ENCODE peak calls at places on chromosome 18, in nine cellular contexts. F is A172; R is Right ventricle myocardium superior; C is H7; W is NCI-H1436; H is NK-92 treated with Interleukin-12 subunit alpha and Interleukin-12 subunit beta, amount 100 ng/mL, for 24 hours; B is sigmoid colon; V is non-pigmented ciliary epithelial cell; Y is mammary epithelial cell. X is an unnamed sample.

GRCh38 chr18:79923896-79924585 is 27.4 kb downstream of the SLC66A2 start:
- DNase-seq in C (no peak), R (peak; percentile 30), B (peak; percentile 47), V (no peak), H (no peak), F (no peak), W (no peak), Y (no peak), X (no peak)

GRCh38 chr18:27780061-27780740 is 396.7 kb downstream of the CDH2 start:
- DNase-seq in R (no peak), V (no peak), W (no peak), B (no peak), C (no peak), H (no peak), F (no peak), Y (no peak), X (peak; percentile 35)

GRCh38 chr18:6605115-6605869 is 124.2 kb upstream of the ARHGAP28 start:
- DNase-seq in F (no peak), C (no peak), B (no peak), W (no peak), Y (no peak), V (no peak), H (no peak), R (no peak), X (no peak)

GRCh38 chr18:5058768-5059539 is 138.1 kb downstream of the AKAIN1 start:
- DNase-seq in Y (no peak), C (no peak), W (no peak), H (no peak), B (no peak), V (no peak), R (no peak), F (no peak), X (no peak)

GRCh38 chr18:24937624-24938285 is 414.2 kb downstream of the ZNF521 start:
- DNase-seq in V (no peak), H (no peak), B (no peak), R (no peak), Y (no peak), W (no peak), C (no peak), F (no peak), X (no peak)

GRCh38 chr18:37248281-37248680 is 317.3 kb downstream of the CELF4 start:
- DNase-seq in B (no peak), R (no peak), C (peak; percentile 64), V (no peak), F (no peak), H (no peak), W (no peak), Y (no peak), X (no peak)

GRCh38 chr18:50559750-50560680 is at the start of gene MAPK4:
- DNase-seq in W (peak; percentile 68), R (peak; percentile 66), Y (peak; percentile 16), V (no peak), H (no peak), B (peak; percentile 71), C (peak; percentile 89), F (no peak), X (no peak)

GRCh38 chr18:46624127-46624526 is 32.9 kb downstream of the LOXHD1 start:
- DNase-seq in Y (no peak), B (no peak), H (no peak), W (no peak), C (no peak), V (no peak), R (no peak), F (no peak), X (no peak)

GRCh38 chr18:2883137-2883671 is 36.4 kb downstream of the EMILIN2 start:
- DNase-seq in V (no peak), C (no peak), R (no peak), B (no peak), W (no peak), Y (no peak), H (peak; percentile 3), F (no peak), X (no peak)

GRCh38 chr18:46546111-46546640 is 110.8 kb downstream of the LOXHD1 start:
- DNase-seq in W (no peak), R (no peak), B (no peak), V (no peak), Y (no peak), C (no peak), H (no peak), F (no peak), X (no peak)

GRCh38 chr18:36328916-36329315 is 31.4 kb downstream of the FHOD3 start:
- DNase-seq in F (no peak), R (no peak), B (no peak), Y (no peak), H (no peak), W (no peak), V (no peak), C (no peak), X (no peak)

GRCh38 chr18:23627325-23627724 is 35.4 kb downstream of the ANKRD29 start:
- DNase-seq in W (no peak), C (no peak), B (no peak), R (no peak), H (no peak), Y (peak; percentile 76), V (peak; percentile 63), F (peak; percentile 78), X (peak; percentile 84)

GRCh38 chr18:8949206-8949605 is 153.3 kb upstream of the NDUFV2 start:
- DNase-seq in Y (peak; percentile 18), R (no peak), F (peak; percentile 53), V (no peak), B (peak; percentile 67), H (no peak), W (peak; percentile 32), C (no peak), X (no peak)

GRCh38 chr18:11165138-11165537 is 15.8 kb upstream of the PIEZO2 start:
- DNase-seq in Y (no peak), C (no peak), B (no peak), V (no peak), W (no peak), F (no peak), H (no peak), R (no peak), X (no peak)

GRCh38 chr18:435940-436339 is 64.6 kb downstream of the COLEC12 start:
- DNase-seq in Y (no peak), B (no peak), H (no peak), W (no peak), F (no peak), R (no peak), V (no peak), C (no peak), X (no peak)

GRCh38 chr18:2168022-2168421 is 403.3 kb downstream of the METTL4 start:
- DNase-seq in H (no peak), F (no peak), C (no peak), R (no peak), W (no peak), B (no peak), V (no peak), Y (no peak), X (no peak)

GRCh38 chr18:6929370-6930102 is 188.1 kb downstream of the LAMA1 start:
- DNase-seq in V (no peak), C (peak; percentile 91), B (no peak), W (no peak), R (no peak), F (peak; percentile 22), H (no peak), Y (no peak), X (no peak)

GRCh38 chr18:56799756-56800155 is 148.6 kb downstream of the WDR7 start:
- DNase-seq in V (no peak), W (no peak), C (no peak), R (no peak), Y (no peak), H (no peak), F (no peak), B (no peak), X (no peak)

GRCh38 chr18:59268722-59269562 is 4.3 kb downstream of the RAX start:
- DNase-seq in R (no peak), V (no peak), W (no peak), F (no peak), Y (no peak), B (no peak), H (no peak), C (peak; percentile 98), X (no peak)

GRCh38 chr18:11246466-11246865 is 97.1 kb upstream of the PIEZO2 start:
- DNase-seq in H (no peak), F (peak; percentile 24), C (no peak), Y (no peak), W (no peak), V (no peak), R (no peak), B (no peak), X (peak; percentile 17)

GRCh38 chr18:55510809-55511208 is 77.2 kb downstream of the TCF4 start:
- DNase-seq in V (peak; percentile 68), R (no peak), H (no peak), C (no peak), F (peak; percentile 42), Y (no peak), W (no peak), B (no peak), X (no peak)

GRCh38 chr18:59502222-59502898 is 143.3 kb upstream of the LMAN1 start:
- DNase-seq in C (no peak), V (peak; percentile 58), R (no peak), H (no peak), F (peak; percentile 27), W (no peak), B (peak; percentile 86), Y (peak; percentile 84), X (peak; percentile 16)

GRCh38 chr18:54946149-54946581 is 13.1 kb downstream of the CCDC68 start:
- DNase-seq in C (no peak), B (no peak), V (no peak), R (peak; percentile 44), Y (no peak), F (peak; percentile 25), W (no peak), H (no peak), X (no peak)

GRCh38 chr18:21602302-21602592 is 1.7 kb upstream of the ESCO1 start:
- DNase-seq in W (no peak), V (no peak), R (no peak), Y (no peak), C (no peak), F (no peak), B (no peak), H (no peak), X (no peak)

GRCh38 chr18:59050661-59051057 is 89.0 kb upstream of the SEC11C start:
- DNase-seq in R (no peak), B (no peak), W (no peak), C (no peak), F (no peak), H (no peak), Y (no peak), V (no peak), X (no peak)

GRCh38 chr18:51458861-51459260 is 261.4 kb upstream of the MEX3C start:
- DNase-seq in Y (no peak), R (no peak), F (no peak), B (no peak), H (no peak), V (no peak), C (no peak), W (no peak), X (no peak)

GRCh38 chr18:56217406-56217805 is 421.0 kb downstream of the TXNL1 start:
- DNase-seq in V (no peak), C (no peak), W (no peak), B (no peak), H (no peak), F (no peak), R (no peak), Y (no peak), X (no peak)

GRCh38 chr18:58267493-58267892 is 223.5 kb downstream of the NEDD4L start:
- DNase-seq in V (no peak), W (no peak), C (no peak), B (no peak), Y (peak; percentile 61), H (no peak), R (no peak), F (no peak), X (no peak)

GRCh38 chr18:961644-962355 is 57.1 kb downstream of the ADCYAP1 start:
- DNase-seq in R (no peak), C (peak; percentile 24), F (peak; percentile 51), H (no peak), V (no peak), Y (no peak), W (no peak), B (no peak), X (no peak)

GRCh38 chr18:4631239-4631638 is 176.1 kb upstream of the DLGAP1 start:
- DNase-seq in H (no peak), V (no peak), R (no peak), B (no peak), C (peak; percentile 3), Y (no peak), W (no peak), F (no peak), X (no peak)

GRCh38 chr18:21056545-21056944 is 55.1 kb downstream of the ROCK1 start:
- DNase-seq in W (no peak), B (no peak), H (no peak), R (no peak), V (no peak), F (no peak), C (no peak), Y (peak; percentile 87), X (no peak)

X was measured in NCI-H226.